ENCODE peak calls at places on chromosomes 12 and 14, in four cellular contexts. O is body of pancreas, N is A549, L is right lobe of liver. Z is an unnamed sample. For H3K9me3 and H3K4me1, the result is how much of the 10 kb centered on the place peaks cover.

GRCh38 chr12:118332511-118332910 is 40.2 kb downstream of the TAOK3 start:
- DNase-seq in O (no peak), N (no peak), L (no peak), Z (no peak)

GRCh38 chr12:11856971-11857370 is 207.5 kb downstream of the ETV6 start:
- DNase-seq in O (no peak), N (no peak), L (no peak), Z (no peak)

GRCh38 chr12:108788076-108788782 is 56.9 kb upstream of the CORO1C start:
- DNase-seq in O (no peak), N (no peak), L (no peak), Z (peak)

GRCh38 chr12:6748761-6749160 is 4.2 kb downstream of the MLF2 start:
- DNase-seq in O (no peak), N (no peak), L (no peak), Z (no peak)

GRCh38 chr14:61218765-61219164 is 62.4 kb downstream of the TMEM30B start:
- DNase-seq in O (no peak), N (no peak), L (no peak), Z (no peak)

GRCh38 chr12:132030367-132031038 is 80.8 kb downstream of the EP400 start:
- DNase-seq in O (no peak), N (no peak), L (no peak), Z (no peak)

GRCh38 chr12:29437575-29437974 is 56.6 kb upstream of the ERGIC2 start:
- DNase-seq in O (no peak), N (no peak), L (no peak), Z (no peak)

GRCh38 chr14:99420711-99421110 is 59.9 kb downstream of the SETD3 start:
- DNase-seq in O (no peak), N (no peak), L (no peak), Z (peak)

GRCh38 chr14:106666341-106666740 is 1140.0 kb downstream of the TMEM121 start:
- DNase-seq in O (no peak), N (no peak), L (no peak), Z (no peak)

GRCh38 chr12:116924558-116925453 is 14.1 kb downstream of the FBXW8 start:
- DNase-seq in O (no peak), N (no peak), L (no peak), Z (no peak)

GRCh38 chr12:77796775-77797174 is 33.9 kb upstream of the NAV3 start:
- DNase-seq in O (no peak), N (no peak), L (no peak), Z (no peak)

GRCh38 chr12:25313591-25313990 is 62.9 kb upstream of the KRAS start:
- DNase-seq in O (no peak), N (no peak), L (no peak), Z (no peak)

GRCh38 chr12:2487278-2487677 is 307.5 kb upstream of the FKBP4 start:
- DNase-seq in O (no peak), N (no peak), L (no peak), Z (no peak)

GRCh38 chr14:102583726-102584125 is 8.7 kb upstream of the RCOR1 start:
- DNase-seq in O (no peak), N (no peak), L (no peak), Z (no peak)

GRCh38 chr12:20646239-20646827 is 48.8 kb upstream of the SLCO1C1 start:
- DNase-seq in O (no peak), N (peak), L (no peak), Z (no peak)

GRCh38 chr14:65506801-65507200 is 94.3 kb downstream of the FUT8 start:
- DNase-seq in O (no peak), N (no peak), L (no peak), Z (no peak)

GRCh38 chr14:83873626-83874025 is 1656.3 kb upstream of the FLRT2 start:
- DNase-seq in O (no peak), N (no peak), L (no peak), Z (no peak)

GRCh38 chr14:44981198-44981597 is 19.2 kb downstream of the TOGARAM1 start:
- DNase-seq in O (no peak), N (no peak), L (no peak), Z (no peak)

GRCh38 chr12:116534341-116535121 is 24.6 kb upstream of the MAP1LC3B2 start:
- DNase-seq in O (no peak), N (no peak), L (peak), Z (no peak)

GRCh38 chr14:91624757-91625156 is 107.1 kb downstream of the CATSPERB start:
- DNase-seq in O (no peak), N (no peak), L (no peak), Z (no peak)

GRCh38 chr14:61334197-61334701 is 12.9 kb downstream of the PRKCH start:
- DNase-seq in O (no peak), N (no peak), L (no peak), Z (no peak)

GRCh38 chr12:27220057-27220987 is 23.8 kb upstream of the STK38L start:
- DNase-seq in O (no peak), N (no peak), L (no peak), Z (no peak)

GRCh38 chr14:50773632-50774541 is 57.1 kb downstream of the NIN start:
- DNase-seq in O (peak), N (peak), L (no peak), Z (no peak)

GRCh38 chr12:46404225-46404631 is 31.7 kb upstream of the SLC38A2 start:
- DNase-seq in O (no peak), N (no peak), L (no peak), Z (no peak)

GRCh38 chr14:69561893-69562292 is 12.8 kb downstream of the CCDC177 start:
- DNase-seq in O (no peak), N (no peak), L (no peak), Z (no peak)

GRCh38 chr14:95047754-95048153 is 109.6 kb downstream of the DICER1 start:
- DNase-seq in O (no peak), N (no peak), L (no peak), Z (peak)

GRCh38 chr12:12019881-12020280 is 50.9 kb upstream of the BCL2L14 start:
- DNase-seq in O (no peak), N (no peak), L (no peak), Z (no peak)

GRCh38 chr12:46110928-46111699 is 120.7 kb upstream of the SCAF11 start:
- DNase-seq in O (no peak), N (no peak), L (no peak), Z (no peak)

GRCh38 chr14:64915797-64916196 is 1.5 kb downstream of the CHURC1 start:
- DNase-seq in O (no peak), N (no peak), L (no peak), Z (no peak)

GRCh38 chr14:105294142-105294597 is 6.6 kb downstream of the BRF1 start:
- DNase-seq in O (peak), N (no peak), L (no peak), Z (no peak)

GRCh38 chr12:107610030-107610859 is 75.4 kb upstream of the PWP1 start:
- DNase-seq in O (no peak), N (peak), L (peak), Z (no peak)

GRCh38 chr12:8687846-8688601 is 9.8 kb upstream of the RIMKLB start:
- DNase-seq in O (peak), N (peak), L (no peak), Z (peak)

GRCh38 chr14:65357091-65357490 is 55.4 kb upstream of the FUT8 start:
- DNase-seq in O (no peak), N (no peak), L (no peak), Z (no peak)

GRCh38 chr12:107139787-107140186 is 46.4 kb upstream of the CRY1 start:
- DNase-seq in O (no peak), N (no peak), L (no peak), Z (no peak)

GRCh38 chr14:106417224-106418049 is 891.1 kb downstream of the TMEM121 start:
- DNase-seq in O (peak), N (no peak), L (peak), Z (peak)

GRCh38 chr14:33914676-33915516 is 36.0 kb downstream of the EGLN3 start:
- DNase-seq in O (peak), N (peak), L (no peak), Z (no peak)

GRCh38 chr14:30053103-30053502 is 125.5 kb upstream of the PRKD1 start:
- DNase-seq in O (no peak), N (no peak), L (no peak), Z (no peak)
- H3K9me3 ChIP-seq in O (under half), N (under half), L (under half), Z (under half)

GRCh38 chr12:562634-563033 is 100.6 kb downstream of the NINJ2 start:
- DNase-seq in O (no peak), N (no peak), L (no peak), Z (no peak)
- H3K4me1 ChIP-seq in O (under half), N (under half), L (under half), Z (under half)

GRCh38 chr12:52655720-52656124 is 3.7 kb upstream of the KRT2 start:
- DNase-seq in O (peak), N (no peak), L (no peak), Z (no peak)

GRCh38 chr12:52655251-52655650 is 3.2 kb upstream of the KRT2 start:
- DNase-seq in O (no peak), N (no peak), L (no peak), Z (no peak)

GRCh38 chr12:52658196-52658595 is 6.2 kb upstream of the KRT2 start:
- DNase-seq in O (no peak), N (no peak), L (no peak), Z (no peak)

GRCh38 chr12:52657305-52657902 is 5.4 kb upstream of the KRT2 start:
- DNase-seq in O (no peak), N (no peak), L (no peak), Z (no peak)

DNA sequence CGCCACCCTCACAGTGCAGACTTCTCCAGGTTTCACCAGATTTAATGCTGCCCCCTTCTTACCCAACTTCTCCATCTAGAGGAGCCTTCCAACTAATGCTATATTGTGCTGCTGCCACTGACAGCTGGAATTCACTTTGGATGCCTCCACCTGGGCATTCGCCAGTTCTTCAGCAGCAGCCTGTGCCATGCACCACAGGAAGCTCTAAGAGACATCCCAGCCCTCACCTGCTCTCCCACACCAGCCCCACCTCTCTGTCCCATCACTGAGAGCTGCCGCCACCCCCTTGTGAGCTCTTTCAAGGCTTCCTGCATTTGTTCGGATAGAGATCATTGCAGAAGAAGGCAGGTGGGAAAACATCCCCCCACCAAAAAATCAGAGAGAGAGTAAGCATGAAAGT is 4.6 kb upstream of the KRT2 start:
- DNase-seq in O (no peak), N (no peak), L (no peak), Z (no peak)
- TF ChIP-seq CTCF in O (no peak), N (no peak), L (no peak), Z (no peak)

GRCh38 chr12:5660271-5660670 is 228.4 kb downstream of the NTF3 start:
- DNase-seq in O (no peak), N (no peak), L (no peak), Z (no peak)
- H3K9me3 ChIP-seq in O (under half), N (under half), L (under half), Z (under half)

GRCh38 chr14:57060276-57060956 is 208.3 kb downstream of the EXOC5 start:
- DNase-seq in O (peak), N (no peak), L (no peak), Z (no peak)
- H3K4me1 ChIP-seq in O (under half), N (under half), L (under half), Z (under half)

GRCh38 chr12:74899031-74899829 is 310.4 kb downstream of the KCNC2 start:
- DNase-seq in O (no peak), N (no peak), L (no peak), Z (no peak)

GRCh38 chr12:74906224-74906623 is 303.4 kb downstream of the KCNC2 start:
- DNase-seq in O (no peak), N (no peak), L (no peak), Z (no peak)

GRCh38 chr12:74897425-74898211 is 312.0 kb downstream of the KCNC2 start:
- DNase-seq in O (no peak), N (no peak), L (no peak), Z (no peak)

GRCh38 chr12:74900232-74900631 is 309.4 kb downstream of the KCNC2 start:
- DNase-seq in O (no peak), N (no peak), L (no peak), Z (no peak)

GRCh38 chr12:74903522-74903921 is 306.1 kb downstream of the KCNC2 start:
- DNase-seq in O (no peak), N (no peak), L (no peak), Z (no peak)
- TF ChIP-seq CTCF in O (no peak), N (peak), L (no peak), Z (no peak)

DNA sequence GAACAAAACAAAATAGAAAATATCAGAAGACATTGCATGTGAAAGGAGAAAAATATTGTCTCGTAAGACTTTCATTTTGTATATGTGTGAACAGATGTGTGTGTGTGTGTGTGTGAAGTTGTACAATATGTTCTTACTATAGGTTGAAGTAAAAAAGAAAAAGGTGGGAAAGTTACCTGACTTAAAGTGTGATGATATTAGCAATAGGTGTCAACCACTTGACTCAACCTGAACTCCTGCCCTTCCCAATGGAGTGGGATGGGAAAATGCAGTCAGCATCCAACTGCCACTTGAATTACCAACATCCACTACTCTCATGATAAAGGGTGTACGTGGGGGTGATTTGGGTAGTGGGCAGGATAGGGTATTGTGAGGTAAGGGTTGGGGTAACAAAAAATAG is 181.5 kb downstream of the CHST11 start:
- DNase-seq in O (no peak), N (no peak), L (no peak), Z (no peak)
- H3K9me3 ChIP-seq in O (under half), N (under half), L (under half), Z (under half)

DNA sequence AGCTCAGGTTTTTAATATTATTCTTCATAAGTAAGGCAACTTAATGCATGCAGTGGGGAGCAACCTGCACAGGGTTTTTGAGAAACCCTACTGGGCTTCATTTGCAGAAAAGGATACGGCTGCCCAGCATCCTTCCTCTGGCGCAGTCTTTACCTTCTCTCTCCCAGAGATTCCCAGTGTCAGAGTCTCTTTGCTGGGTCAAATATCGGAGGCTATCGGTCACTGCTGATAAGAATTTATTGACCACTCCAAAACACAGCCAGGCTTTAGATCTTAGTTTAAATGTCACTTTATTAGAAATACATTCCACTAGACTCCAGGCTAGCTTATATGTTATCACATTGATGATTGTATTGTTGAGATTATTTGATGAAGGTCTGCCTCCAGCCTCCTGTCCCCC is 147.2 kb upstream of the CPSF6 start:
- DNase-seq in O (no peak), N (no peak), L (no peak), Z (no peak)
- H3K4me1 ChIP-seq in O (under half), N (under half), L (under half), Z (under half)

GRCh38 chr12:48997719-48998496 is 1.3 kb downstream of the DDN start:
- DNase-seq in O (no peak), N (peak), L (no peak), Z (no peak)

GRCh38 chr12:48999371-49000131 is at the start of gene DDN:
- DNase-seq in O (peak), N (no peak), L (no peak), Z (no peak)

GRCh38 chr12:48998497-48999353 is 450 bp downstream of the DDN start:
- DNase-seq in O (no peak), N (no peak), L (peak), Z (no peak)

GRCh38 chr12:48995061-48995879 is 3.9 kb downstream of the DDN start:
- DNase-seq in O (peak), N (peak), L (peak), Z (peak)

GRCh38 chr12:48996794-48997718 is 2.1 kb downstream of the DDN start:
- DNase-seq in O (peak), N (peak), L (peak), Z (peak)
- TF ChIP-seq CTCF in O (peak), N (peak), L (peak), Z (peak)

GRCh38 chr12:34294137-34294536 is 271.8 kb downstream of the ALG10 start:
- DNase-seq in O (peak), N (no peak), L (peak), Z (peak)
- H3K9me3 ChIP-seq in O (under half), N (under half), L (under half), Z (under half)